ENCODE peak calls at places on chromosomes 13 and 19, in four cellular contexts. One of them, this sample, is unnamed.
A peak's percentile ranks its signal among the peaks of the same experiment; 100 is the strongest.

GRCh38 chr13:100347941-100348340 is 240.6 kb downstream of the GGACT start:
- DNase-seq in ovary: no peak
- DNase-seq in CD4-positive, CD25-positive, alpha-beta regulatory T cell: no peak
- DNase-seq in prostate gland: no peak
- DNase-seq in this sample: no peak

GRCh38 chr19:13102666-13103584 is at the start of gene LYL1:
- DNase-seq in prostate gland: no peak
- DNase-seq in CD4-positive, CD25-positive, alpha-beta regulatory T cell: peak; percentile 30
- DNase-seq in ovary: peak; percentile 75
- DNase-seq in this sample: peak; percentile 87

GRCh38 chr19:44931541-44931940 is 10.5 kb upstream of the APOC4 start:
- DNase-seq in CD4-positive, CD25-positive, alpha-beta regulatory T cell: no peak
- DNase-seq in prostate gland: no peak
- DNase-seq in ovary: no peak
- DNase-seq in this sample: no peak

GRCh38 chr19:9885077-9885552 is 50.0 kb downstream of the PIN1 start:
- DNase-seq in ovary: no peak
- DNase-seq in prostate gland: no peak
- DNase-seq in CD4-positive, CD25-positive, alpha-beta regulatory T cell: no peak
- DNase-seq in this sample: peak; percentile 41

GRCh38 chr13:93765811-93766210 is 539.2 kb downstream of the GPC6 start:
- DNase-seq in CD4-positive, CD25-positive, alpha-beta regulatory T cell: no peak
- DNase-seq in prostate gland: no peak
- DNase-seq in ovary: no peak
- DNase-seq in this sample: no peak

GRCh38 chr13:64332048-64332447 is 2898.1 kb downstream of the PCDH9 start:
- DNase-seq in CD4-positive, CD25-positive, alpha-beta regulatory T cell: no peak
- DNase-seq in ovary: no peak
- DNase-seq in prostate gland: no peak
- DNase-seq in this sample: no peak

GRCh38 chr13:39159393-39159792 is 121.1 kb downstream of the NHLRC3 start:
- DNase-seq in prostate gland: no peak
- DNase-seq in CD4-positive, CD25-positive, alpha-beta regulatory T cell: no peak
- DNase-seq in ovary: no peak
- DNase-seq in this sample: no peak

GRCh38 chr13:50404769-50405168 is 389.5 kb downstream of the KCNRG start:
- DNase-seq in prostate gland: no peak
- DNase-seq in ovary: no peak
- DNase-seq in CD4-positive, CD25-positive, alpha-beta regulatory T cell: no peak
- DNase-seq in this sample: no peak

GRCh38 chr19:37914908-37915307 is 7.9 kb downstream of the SIPA1L3 start:
- DNase-seq in prostate gland: no peak
- DNase-seq in ovary: no peak
- DNase-seq in CD4-positive, CD25-positive, alpha-beta regulatory T cell: no peak
- DNase-seq in this sample: no peak

GRCh38 chr19:1237027-1237659 is 662 bp downstream of the CBARP start:
- DNase-seq in prostate gland: peak; percentile 16
- DNase-seq in ovary: peak; percentile 65
- DNase-seq in CD4-positive, CD25-positive, alpha-beta regulatory T cell: no peak
- DNase-seq in this sample: no peak

GRCh38 chr13:61277877-61278276 is 137.8 kb downstream of the PCDH20 start:
- DNase-seq in prostate gland: no peak
- DNase-seq in ovary: no peak
- DNase-seq in CD4-positive, CD25-positive, alpha-beta regulatory T cell: no peak
- DNase-seq in this sample: no peak

GRCh38 chr13:27170221-27170520 is 1.4 kb downstream of the USP12 start:
- DNase-seq in ovary: no peak
- DNase-seq in CD4-positive, CD25-positive, alpha-beta regulatory T cell: no peak
- DNase-seq in prostate gland: no peak
- DNase-seq in this sample: no peak

DNA sequence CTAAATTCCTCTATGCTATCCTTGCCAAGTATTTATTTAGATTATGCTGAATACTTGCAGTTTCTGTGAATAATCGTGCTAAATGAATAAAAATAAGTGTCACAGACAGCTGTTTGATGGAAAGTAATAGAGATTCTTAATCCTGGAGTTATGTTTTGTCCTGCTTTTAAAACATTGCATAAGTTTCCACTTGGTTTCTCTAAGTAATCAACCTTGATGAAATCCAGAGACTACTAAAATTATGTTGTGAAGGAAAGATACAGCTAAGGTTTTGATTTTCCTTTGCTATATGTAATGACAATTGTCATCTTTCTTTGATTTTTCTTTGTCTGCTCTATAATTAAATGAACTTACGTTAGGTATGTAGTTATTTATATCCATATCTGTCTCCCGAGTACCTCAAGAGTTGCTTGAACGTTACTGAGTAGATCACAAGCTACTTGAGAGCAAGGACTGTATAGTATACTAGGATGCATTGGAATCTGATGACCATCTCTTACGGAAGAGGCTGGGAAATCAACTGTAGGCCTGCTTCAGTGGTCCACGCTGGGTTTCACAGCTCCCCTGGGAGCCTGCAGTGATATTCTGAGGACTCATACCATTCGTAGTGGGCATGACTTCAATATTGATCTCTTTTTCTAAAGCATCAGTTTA is 5.8 kb downstream of the ABHD13 start:
- DNase-seq in CD4-positive, CD25-positive, alpha-beta regulatory T cell: no peak
- DNase-seq in ovary: no peak
- DNase-seq in prostate gland: no peak
- DNase-seq in this sample: no peak
- H3K4me1 ChIP-seq in CD4-positive, CD25-positive, alpha-beta regulatory T cell: peaks cover 52% of the 10 kb centered on the region
- H3K4me1 ChIP-seq in ovary: peaks cover 6% of the 10 kb centered on the region
- H3K4me1 ChIP-seq in prostate gland: peaks cover 4% of the 10 kb centered on the region
- H3K4me1 ChIP-seq in this sample: peaks cover 98% of the 10 kb centered on the region

GRCh38 chr13:46543307-46543706 is 9.7 kb upstream of the LRCH1 start:
- DNase-seq in CD4-positive, CD25-positive, alpha-beta regulatory T cell: no peak
- DNase-seq in prostate gland: no peak
- DNase-seq in ovary: no peak
- DNase-seq in this sample: no peak
- H3K36me3 ChIP-seq in CD4-positive, CD25-positive, alpha-beta regulatory T cell: no peaks in the 10 kb centered on the region
- H3K36me3 ChIP-seq in prostate gland: no peaks in the 10 kb centered on the region
- H3K36me3 ChIP-seq in ovary: no peaks in the 10 kb centered on the region
- H3K36me3 ChIP-seq in this sample: no peaks in the 10 kb centered on the region

DNA sequence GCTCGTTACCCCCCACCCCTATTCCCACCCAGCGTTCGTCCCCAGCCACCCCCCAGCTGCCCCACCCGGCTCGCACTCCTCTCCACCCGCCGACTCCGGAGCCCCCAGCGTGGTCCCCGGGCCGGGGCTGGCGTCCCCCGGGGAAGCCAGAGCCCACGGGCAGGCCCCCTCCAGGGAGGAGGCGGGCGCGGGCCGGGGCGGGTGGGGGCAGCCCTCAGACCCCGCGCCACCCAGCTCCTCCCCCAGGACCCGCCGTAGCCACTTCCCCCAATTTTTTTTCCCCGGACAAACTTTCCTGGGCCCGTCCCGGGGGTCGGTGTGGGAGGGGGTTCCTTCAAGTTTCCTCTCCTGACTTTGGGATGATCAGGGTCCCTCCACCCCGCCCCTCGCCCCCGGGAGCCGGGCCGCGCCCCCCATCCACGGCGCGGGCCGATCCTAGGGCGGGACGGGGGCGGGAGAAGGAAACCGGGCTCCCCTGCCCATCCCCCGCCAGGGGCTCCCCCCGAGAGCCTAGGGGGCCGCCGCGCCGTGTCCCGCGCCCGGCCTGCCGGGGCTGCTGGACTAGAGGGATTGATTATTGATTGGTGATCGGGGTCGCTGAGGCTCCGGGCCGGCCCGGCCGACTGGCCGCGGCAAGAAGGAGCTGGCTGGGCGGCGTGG is 927 bp upstream of the TSHZ3 start:
- DNase-seq in prostate gland: no peak
- DNase-seq in CD4-positive, CD25-positive, alpha-beta regulatory T cell: no peak
- DNase-seq in ovary: peak; percentile 71
- DNase-seq in this sample: peak; percentile 53
- H3K4me3 ChIP-seq in prostate gland: peak overlapping the region; percentile 93
- H3K4me3 ChIP-seq in CD4-positive, CD25-positive, alpha-beta regulatory T cell: no peak overlapping the region
- H3K4me3 ChIP-seq in ovary: peak overlapping the region; percentile 61
- H3K4me3 ChIP-seq in this sample: peak overlapping the region; percentile 96

GRCh38 chr19:4873930-4874329 is 6.5 kb upstream of the PLIN3 start:
- DNase-seq in ovary: no peak
- DNase-seq in CD4-positive, CD25-positive, alpha-beta regulatory T cell: no peak
- DNase-seq in prostate gland: no peak
- DNase-seq in this sample: no peak

GRCh38 chr19:4879041-4879440 is 11.6 kb upstream of the PLIN3 start:
- DNase-seq in ovary: no peak
- DNase-seq in CD4-positive, CD25-positive, alpha-beta regulatory T cell: no peak
- DNase-seq in prostate gland: no peak
- DNase-seq in this sample: no peak

GRCh38 chr19:4877753-4878490 is 10.5 kb upstream of the PLIN3 start:
- DNase-seq in ovary: no peak
- DNase-seq in prostate gland: peak; percentile 76
- DNase-seq in CD4-positive, CD25-positive, alpha-beta regulatory T cell: no peak
- DNase-seq in this sample: peak; percentile 60

GRCh38 chr19:4878491-4878968 is 11.1 kb upstream of the PLIN3 start:
- DNase-seq in prostate gland: no peak
- DNase-seq in CD4-positive, CD25-positive, alpha-beta regulatory T cell: no peak
- DNase-seq in ovary: no peak
- DNase-seq in this sample: peak; percentile 44
- H3K4me1 ChIP-seq in prostate gland: peaks cover 11% of the 10 kb centered on the region
- H3K4me1 ChIP-seq in CD4-positive, CD25-positive, alpha-beta regulatory T cell: peaks cover 11% of the 10 kb centered on the region
- H3K4me1 ChIP-seq in ovary: no peaks in the 10 kb centered on the region
- H3K4me1 ChIP-seq in this sample: no peaks in the 10 kb centered on the region

DNA sequence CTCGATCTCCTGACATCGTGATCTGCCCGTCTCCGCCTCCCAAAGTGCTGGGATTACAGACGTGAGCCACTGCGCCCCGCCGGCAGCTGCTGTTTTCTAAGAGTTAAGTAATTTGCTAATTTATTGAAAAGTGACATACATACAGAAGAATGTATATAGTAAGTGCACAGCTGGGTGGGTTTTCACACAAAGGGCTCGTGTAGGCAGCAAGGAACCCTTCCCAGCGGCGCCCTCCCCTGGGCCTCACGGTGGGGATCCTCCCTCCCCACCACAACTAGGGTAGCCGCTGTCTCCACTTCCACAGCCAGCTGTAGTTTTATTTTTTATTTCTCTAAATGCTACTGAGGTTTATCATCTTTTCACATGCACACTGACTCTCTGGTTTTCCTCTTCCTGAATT is 64.9 kb downstream of the CRYL1 start:
- DNase-seq in prostate gland: no peak
- DNase-seq in CD4-positive, CD25-positive, alpha-beta regulatory T cell: no peak
- DNase-seq in ovary: no peak
- DNase-seq in this sample: no peak
- H3K36me3 ChIP-seq in prostate gland: no peaks in the 10 kb centered on the region
- H3K36me3 ChIP-seq in CD4-positive, CD25-positive, alpha-beta regulatory T cell: no peaks in the 10 kb centered on the region
- H3K36me3 ChIP-seq in ovary: no peaks in the 10 kb centered on the region
- H3K36me3 ChIP-seq in this sample: no peaks in the 10 kb centered on the region

GRCh38 chr19:34667349-34668076 is 9.4 kb downstream of the SCGB2B2 start:
- DNase-seq in ovary: no peak
- DNase-seq in CD4-positive, CD25-positive, alpha-beta regulatory T cell: no peak
- DNase-seq in prostate gland: no peak
- DNase-seq in this sample: no peak
- H3K4me3 ChIP-seq in ovary: peak overlapping the region; percentile 16
- H3K4me3 ChIP-seq in CD4-positive, CD25-positive, alpha-beta regulatory T cell: no peak overlapping the region
- H3K4me3 ChIP-seq in prostate gland: peak overlapping the region; percentile 21
- H3K4me3 ChIP-seq in this sample: peak overlapping the region; percentile 55

DNA sequence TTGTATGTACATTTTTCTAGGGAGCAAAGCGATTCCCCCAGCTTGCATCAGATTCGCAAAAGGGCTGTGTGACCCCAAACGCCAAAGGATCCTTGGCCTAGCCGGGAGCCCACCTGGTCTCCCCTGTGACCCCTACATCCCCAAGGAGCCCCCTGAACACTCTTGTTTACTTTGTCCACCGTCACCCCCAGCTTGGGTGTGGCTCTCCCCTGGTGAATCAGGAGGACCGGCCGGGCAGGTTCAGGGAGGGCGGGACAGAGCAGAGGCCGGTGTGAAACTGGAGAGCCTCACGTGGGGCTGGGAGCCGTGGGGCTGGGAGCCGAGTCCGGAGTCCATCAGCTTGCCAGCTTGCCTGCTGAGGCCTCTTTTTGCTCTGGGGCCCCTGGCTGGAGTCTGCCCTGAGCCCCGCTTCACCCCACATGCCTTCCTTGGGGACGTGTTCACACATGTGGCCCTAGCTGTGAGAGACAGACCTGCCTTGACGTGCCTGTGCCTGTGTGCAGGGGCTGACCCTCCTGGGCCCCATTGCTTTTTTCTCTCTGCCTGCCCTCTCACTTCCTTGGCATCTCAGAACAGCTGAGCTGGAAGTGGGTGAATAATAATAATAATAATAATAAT is 2.0 kb downstream of the ITPKC start:
- DNase-seq in ovary: peak; percentile 71
- DNase-seq in CD4-positive, CD25-positive, alpha-beta regulatory T cell: no peak
- DNase-seq in prostate gland: peak; percentile 94
- DNase-seq in this sample: peak; percentile 52
- H3K4me1 ChIP-seq in ovary: peaks cover 12% of the 10 kb centered on the region
- H3K4me1 ChIP-seq in CD4-positive, CD25-positive, alpha-beta regulatory T cell: peaks cover 52% of the 10 kb centered on the region
- H3K4me1 ChIP-seq in prostate gland: no peaks in the 10 kb centered on the region
- H3K4me1 ChIP-seq in this sample: peaks cover 84% of the 10 kb centered on the region

DNA sequence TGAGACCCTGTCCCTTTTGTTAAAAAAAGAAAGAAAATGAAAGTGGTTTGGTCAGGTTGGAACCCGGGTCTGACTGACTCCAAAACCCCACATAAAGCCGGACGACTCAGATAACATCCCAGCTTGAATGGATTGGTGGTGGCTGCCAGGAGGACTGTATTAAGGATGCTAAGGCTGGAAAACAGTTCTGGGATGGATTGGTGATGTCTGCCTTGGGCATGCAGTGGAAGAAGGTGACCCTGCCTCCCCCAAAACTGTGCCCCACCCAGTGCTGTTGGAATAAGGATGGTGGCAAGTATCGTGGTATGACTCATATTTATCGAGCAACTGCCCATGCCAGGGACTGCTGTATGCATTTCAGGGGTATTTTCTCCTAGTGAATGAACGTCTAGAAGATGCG is 18.5 kb upstream of the COLGALT1 start:
- DNase-seq in CD4-positive, CD25-positive, alpha-beta regulatory T cell: no peak
- DNase-seq in ovary: no peak
- DNase-seq in prostate gland: no peak
- DNase-seq in this sample: no peak
- H3K36me3 ChIP-seq in CD4-positive, CD25-positive, alpha-beta regulatory T cell: no peaks in the 10 kb centered on the region
- H3K36me3 ChIP-seq in ovary: no peaks in the 10 kb centered on the region
- H3K36me3 ChIP-seq in prostate gland: no peaks in the 10 kb centered on the region
- H3K36me3 ChIP-seq in this sample: no peaks in the 10 kb centered on the region

This sample was measured in left ventricle myocardium inferior.